ENCODE peak calls at places on chromosomes 11 and 22, in four cellular contexts. P, F, T and J are unnamed samples.

GRCh38 chr11:61567286-61568061 is 13.4 kb downstream of the SYT7 start:
- DNase-seq in F (peak; percentile 90), P (peak; percentile 98), T (no peak), J (peak; percentile 63)

GRCh38 chr11:128956401-128957203 is 13.9 kb upstream of the TP53AIP1 start:
- DNase-seq in F (peak; percentile 59), P (no peak), T (peak; percentile 45), J (peak; percentile 78)

GRCh38 chr11:67436459-67437081 is 912 bp downstream of the PTPRCAP start:
- DNase-seq in P (peak; percentile 70), T (peak; percentile 75), F (peak; percentile 85), J (no peak)

GRCh38 chr11:106789406-106789805 is 228.9 kb downstream of the GUCY1A2 start:
- DNase-seq in P (no peak), F (no peak), T (no peak), J (no peak)

GRCh38 chr11:93542753-93543246 is 391 bp downstream of the SMCO4 start:
- DNase-seq in P (peak; percentile 84), T (no peak), F (no peak), J (no peak)

GRCh38 chr11:69878144-69878883 is 59.1 kb upstream of the FGF3 start:
- DNase-seq in T (no peak), P (peak; percentile 38), F (no peak), J (peak; percentile 10)

GRCh38 chr22:38316340-38317236 is 645 bp downstream of the CSNK1E start:
- DNase-seq in P (peak; percentile 66), T (no peak), F (peak; percentile 51), J (peak; percentile 79)

GRCh38 chr11:26830757-26831156 is 108.9 kb upstream of the SLC5A12 start:
- DNase-seq in F (no peak), T (no peak), P (no peak), J (no peak)

GRCh38 chr11:134640536-134640935 is 228.5 kb upstream of the B3GAT1 start:
- DNase-seq in P (no peak), F (no peak), T (no peak), J (no peak)

GRCh38 chr11:73314121-73314948 is 6.3 kb downstream of the ARHGEF17 start:
- DNase-seq in T (no peak), F (peak; percentile 30), P (no peak), J (no peak)

GRCh38 chr11:62011881-62012280 is 44.4 kb upstream of the FTH1 start:
- DNase-seq in P (no peak), F (no peak), T (no peak), J (no peak)

GRCh38 chr22:37563153-37564081 is 3.1 kb downstream of the CDC42EP1 start:
- DNase-seq in F (peak; percentile 66), T (no peak), P (no peak), J (no peak)

GRCh38 chr11:88399171-88399570 is 61.6 kb upstream of the CTSC start:
- DNase-seq in T (no peak), F (no peak), P (no peak), J (no peak)

GRCh38 chr22:37741312-37741795 is 44.5 kb downstream of the TRIOBP start:
- DNase-seq in F (no peak), P (peak; percentile 49), T (no peak), J (peak; percentile 95)

GRCh38 chr22:35319244-35319985 is 19.7 kb downstream of the TOM1 start:
- DNase-seq in T (no peak), F (no peak), P (no peak), J (no peak)

GRCh38 chr22:28940441-28940840 is 57.1 kb downstream of the ZNRF3 start:
- DNase-seq in P (no peak), T (no peak), F (no peak), J (no peak)

GRCh38 chr11:8832571-8833260 is 78.3 kb upstream of the AKIP1 start:
- DNase-seq in P (no peak), F (no peak), T (peak; percentile 90), J (peak; percentile 68)

GRCh38 chr11:35483131-35483800 is 42.1 kb downstream of the PAMR1 start:
- DNase-seq in F (no peak), P (no peak), T (no peak), J (no peak)

GRCh38 chr11:122671270-122671906 is 15.9 kb downstream of the UBASH3B start:
- DNase-seq in P (no peak), T (no peak), F (no peak), J (no peak)

DNA sequence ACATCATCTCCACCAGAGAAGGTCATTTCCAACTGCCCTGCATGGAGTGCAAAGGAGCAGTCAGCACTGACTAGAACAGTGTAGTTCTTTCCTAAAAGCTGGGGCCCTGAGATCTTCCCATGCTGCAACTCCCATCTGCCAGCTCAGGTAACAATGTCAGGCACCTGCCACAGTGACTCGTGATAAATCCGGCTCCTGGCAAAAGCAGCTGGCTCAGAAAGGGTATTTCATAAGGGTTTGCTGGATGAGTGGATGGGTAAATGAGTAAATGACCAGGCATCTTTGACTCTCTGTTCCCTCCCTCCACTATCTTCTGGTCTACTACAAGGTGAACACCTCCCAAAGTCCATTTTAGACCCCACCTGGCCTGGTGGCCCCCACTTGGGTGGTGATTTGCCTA is 403.6 kb downstream of the NXPE2 start:
- DNase-seq in F (no peak), T (no peak), P (no peak), J (no peak)
- TF ChIP-seq NRF1 in F (no peak), T (no peak), P (no peak), J (no peak)

DNA sequence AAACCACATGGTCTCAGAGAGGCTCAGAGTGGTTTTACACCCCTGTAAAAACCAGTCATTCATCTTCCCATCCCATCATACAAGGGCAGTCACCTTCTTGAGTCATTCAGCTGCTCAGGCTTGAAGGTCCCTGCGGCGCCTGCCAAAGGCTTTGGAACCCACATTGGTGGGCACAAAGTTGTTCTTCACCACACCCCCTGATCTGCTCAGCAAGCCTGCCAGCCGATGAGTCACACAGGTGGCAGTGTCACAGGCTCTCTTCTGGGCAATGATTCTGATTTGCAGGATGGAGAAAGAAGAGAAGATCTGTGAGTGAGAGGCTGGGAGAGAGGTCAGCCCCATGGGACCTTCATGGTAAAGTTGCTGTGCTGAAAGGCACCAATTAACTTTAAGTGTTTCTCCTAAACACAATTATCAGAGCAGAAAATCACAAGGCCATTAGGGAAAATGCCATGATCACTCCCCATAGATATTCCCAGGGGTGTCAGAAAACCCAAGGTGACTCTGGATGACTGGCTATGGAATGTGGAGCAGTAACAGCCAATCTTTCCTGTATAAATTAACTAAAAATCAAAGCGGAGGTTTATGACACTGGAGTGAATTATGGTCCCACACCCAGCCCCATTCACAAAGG is 4.5 kb downstream of the CALCA start:
- DNase-seq in P (no peak), T (no peak), F (no peak), J (no peak)
- TF ChIP-seq NRF1 in P (no peak), T (no peak), F (no peak), J (no peak)

DNA sequence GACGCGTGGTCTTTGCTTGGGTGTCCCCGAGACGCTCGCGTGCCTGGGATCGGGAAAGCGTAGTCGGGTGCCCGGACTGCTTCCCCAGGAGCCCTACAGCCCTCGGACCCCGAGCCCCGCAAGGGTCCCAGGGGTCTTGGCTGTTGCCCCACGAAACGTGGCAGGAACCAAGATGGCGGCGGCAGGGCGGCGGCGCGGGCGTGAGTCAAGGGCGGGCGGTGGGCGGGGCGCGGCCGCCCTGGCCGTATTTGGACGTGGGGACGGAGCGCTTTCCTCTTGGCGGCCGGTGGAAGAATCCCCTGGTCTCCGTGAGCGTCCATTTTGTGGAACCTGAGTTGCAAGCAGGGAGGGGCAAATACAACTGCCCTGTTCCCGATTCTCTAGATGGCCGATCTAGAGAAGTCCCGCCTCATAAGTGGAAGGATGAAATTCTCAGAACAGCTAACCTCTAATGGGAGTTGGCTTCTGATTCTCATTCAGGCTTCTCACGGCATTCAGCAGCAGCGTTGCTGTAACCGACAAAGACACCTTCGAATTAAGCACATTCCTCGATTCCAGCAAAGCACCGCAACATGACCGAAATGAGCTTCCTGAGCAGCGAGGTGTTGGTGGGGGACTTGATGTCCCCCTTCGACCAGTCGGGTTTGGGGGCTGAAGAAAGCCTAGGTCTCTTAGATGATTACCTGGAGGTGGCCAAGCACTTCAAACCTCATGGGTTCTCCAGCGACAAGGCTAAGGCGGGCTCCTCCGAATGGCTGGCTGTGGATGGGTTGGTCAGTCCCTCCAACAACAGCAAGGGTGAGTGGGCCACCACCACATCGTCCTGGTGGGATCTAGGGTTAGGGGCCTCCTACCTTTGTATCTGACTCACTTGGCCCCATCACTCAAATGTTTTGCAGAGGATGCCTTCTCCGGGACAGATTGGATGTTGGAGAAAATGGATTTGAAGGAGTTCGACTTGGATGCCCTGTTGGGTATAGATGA is 804 bp downstream of the ATF4 start:
- DNase-seq in T (no peak), F (peak; percentile 84), P (peak; percentile 66), J (peak; percentile 67)
- TF ChIP-seq NRF1 in T (no peak), F (peak; percentile 57), P (no peak), J (no peak)

DNA sequence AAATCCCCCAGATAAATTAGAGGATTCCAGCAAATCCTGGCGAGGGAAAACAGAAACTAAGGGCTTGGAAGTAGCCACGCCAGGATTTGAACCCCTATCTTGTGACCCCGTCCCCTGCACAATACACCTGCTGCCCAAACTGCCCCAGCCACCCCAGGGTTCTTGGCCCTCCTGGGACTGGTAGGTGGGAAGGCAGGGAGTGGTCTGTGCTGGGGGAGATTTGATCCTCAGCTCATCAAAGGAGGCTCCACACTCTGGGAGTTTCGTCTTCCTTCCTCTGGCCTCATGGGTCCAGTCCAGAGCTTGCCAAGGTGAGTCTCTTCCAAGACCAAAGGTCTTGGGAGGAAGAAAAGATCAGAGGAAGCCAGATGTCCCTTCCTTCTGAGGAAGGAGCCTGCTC is 4.5 kb upstream of the CHST1 start:
- DNase-seq in T (no peak), P (no peak), F (no peak), J (no peak)
- TF ChIP-seq NRF1 in T (no peak), P (no peak), F (no peak), J (no peak)

DNA sequence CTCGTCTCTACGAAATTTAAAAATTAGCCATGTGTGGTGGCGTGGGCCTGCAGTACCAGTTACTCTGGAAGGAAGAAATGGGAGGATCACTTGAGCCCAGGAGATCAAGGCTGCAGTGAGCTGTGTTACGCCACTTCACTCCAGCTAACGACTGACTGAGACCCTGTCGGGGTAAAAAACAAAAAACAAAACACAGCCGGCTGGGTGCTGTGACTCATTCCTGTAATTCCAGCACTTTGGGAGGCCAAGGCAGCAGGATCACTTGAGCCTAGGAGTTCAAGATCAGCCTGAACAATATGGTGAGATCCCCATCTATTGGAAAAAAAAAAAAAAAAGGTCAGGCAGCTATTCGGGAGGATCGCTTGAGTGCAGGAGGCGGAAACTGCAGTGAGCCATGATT is 2.4 kb downstream of the PAFAH1B2 start:
- DNase-seq in F (no peak), P (no peak), T (no peak), J (no peak)
- TF ChIP-seq NRF1 in F (no peak), P (no peak), T (no peak), J (no peak)

GRCh38 chr11:7672960-7673723 is at the start of gene CYB5R2:
- DNase-seq in F (peak; percentile 65), P (peak; percentile 79), T (no peak), J (peak; percentile 39)
- TF ChIP-seq NRF1 in F (no peak), P (no peak), T (no peak), J (no peak)

DNA sequence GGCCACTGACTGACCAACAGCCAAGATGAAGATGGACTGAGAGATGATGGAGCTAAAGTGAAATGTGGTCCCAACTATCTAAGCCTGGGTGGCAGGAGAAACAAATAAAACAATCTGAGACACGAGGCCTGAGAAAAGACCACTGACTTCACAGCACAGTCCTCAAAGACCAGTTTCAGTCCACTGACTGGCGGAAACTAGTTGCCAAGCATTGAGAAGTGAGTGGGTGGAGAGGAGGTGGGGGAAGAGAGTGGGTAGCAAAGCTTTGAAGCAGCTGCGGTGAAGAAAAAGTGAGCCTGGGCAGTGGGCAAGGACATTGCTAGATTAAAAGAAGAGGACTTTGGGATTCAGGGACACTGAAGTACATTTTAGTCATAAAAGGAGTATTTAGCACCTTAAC is 1.9 kb downstream of the MS4A1 start:
- DNase-seq in T (peak; percentile 83), F (no peak), P (no peak), J (no peak)
- TF ChIP-seq NRF1 in T (no peak), F (no peak), P (no peak), J (no peak)